ENCODE peak calls at places on chromosomes 3 and 15, in seven cellular contexts. One of them, this sample, is unnamed.
A peak's percentile ranks its signal among the peaks of the same experiment; 100 is the strongest.

GRCh38 chr15:59332009-59332408 is 40.7 kb downstream of the MYO1E start:
- DNase-seq in thyroid gland: no peak
- DNase-seq in ovary: no peak
- DNase-seq in adrenal gland: no peak
- DNase-seq in stimulated activated CD8-positive, alpha-beta memory T cell treated with anti-CD3 and anti-CD28 coated beads, Interleukin-4, amount 100 ng/mL, for 24 hours: no peak
- DNase-seq in AG10803: no peak
- DNase-seq in posterior cingulate gyrus: no peak
- DNase-seq in this sample: no peak

GRCh38 chr15:39251413-39252197 is 329.3 kb upstream of the THBS1 start:
- DNase-seq in thyroid gland: no peak
- DNase-seq in ovary: no peak
- DNase-seq in adrenal gland: no peak
- DNase-seq in stimulated activated CD8-positive, alpha-beta memory T cell treated with anti-CD3 and anti-CD28 coated beads, Interleukin-4, amount 100 ng/mL, for 24 hours: no peak
- DNase-seq in AG10803: peak; percentile 81
- DNase-seq in posterior cingulate gyrus: no peak
- DNase-seq in this sample: no peak

GRCh38 chr15:91849180-91849579 is 4.3 kb upstream of the SLCO3A1 start:
- DNase-seq in thyroid gland: no peak
- DNase-seq in ovary: no peak
- DNase-seq in adrenal gland: no peak
- DNase-seq in stimulated activated CD8-positive, alpha-beta memory T cell treated with anti-CD3 and anti-CD28 coated beads, Interleukin-4, amount 100 ng/mL, for 24 hours: no peak
- DNase-seq in AG10803: no peak
- DNase-seq in posterior cingulate gyrus: no peak
- DNase-seq in this sample: no peak

GRCh38 chr3:183650554-183650953 is 15.1 kb downstream of the KLHL24 start:
- DNase-seq in thyroid gland: no peak
- DNase-seq in ovary: no peak
- DNase-seq in adrenal gland: no peak
- DNase-seq in stimulated activated CD8-positive, alpha-beta memory T cell treated with anti-CD3 and anti-CD28 coated beads, Interleukin-4, amount 100 ng/mL, for 24 hours: no peak
- DNase-seq in AG10803: no peak
- DNase-seq in posterior cingulate gyrus: no peak
- DNase-seq in this sample: no peak

GRCh38 chr15:42150246-42150970 is 6.0 kb downstream of the PLA2G4F start:
- DNase-seq in thyroid gland: peak; percentile 52
- DNase-seq in ovary: no peak
- DNase-seq in adrenal gland: peak; percentile 3
- DNase-seq in stimulated activated CD8-positive, alpha-beta memory T cell treated with anti-CD3 and anti-CD28 coated beads, Interleukin-4, amount 100 ng/mL, for 24 hours: no peak
- DNase-seq in AG10803: no peak
- DNase-seq in posterior cingulate gyrus: peak; percentile 63
- DNase-seq in this sample: no peak

GRCh38 chr15:91891788-91892187 is 38.3 kb downstream of the SLCO3A1 start:
- DNase-seq in thyroid gland: no peak
- DNase-seq in ovary: no peak
- DNase-seq in adrenal gland: no peak
- DNase-seq in stimulated activated CD8-positive, alpha-beta memory T cell treated with anti-CD3 and anti-CD28 coated beads, Interleukin-4, amount 100 ng/mL, for 24 hours: no peak
- DNase-seq in AG10803: no peak
- DNase-seq in posterior cingulate gyrus: no peak
- DNase-seq in this sample: no peak

GRCh38 chr3:69121950-69122349 is 445 bp downstream of the LMOD3 start:
- DNase-seq in thyroid gland: no peak
- DNase-seq in ovary: no peak
- DNase-seq in adrenal gland: no peak
- DNase-seq in stimulated activated CD8-positive, alpha-beta memory T cell treated with anti-CD3 and anti-CD28 coated beads, Interleukin-4, amount 100 ng/mL, for 24 hours: no peak
- DNase-seq in AG10803: no peak
- DNase-seq in posterior cingulate gyrus: no peak
- DNase-seq in this sample: no peak

GRCh38 chr3:45528429-45528828 is 66.1 kb upstream of the LIMD1 start:
- DNase-seq in thyroid gland: no peak
- DNase-seq in ovary: no peak
- DNase-seq in adrenal gland: no peak
- DNase-seq in stimulated activated CD8-positive, alpha-beta memory T cell treated with anti-CD3 and anti-CD28 coated beads, Interleukin-4, amount 100 ng/mL, for 24 hours: no peak
- DNase-seq in AG10803: peak; percentile 39
- DNase-seq in posterior cingulate gyrus: no peak
- DNase-seq in this sample: no peak

GRCh38 chr3:177410734-177411133 is 213.5 kb upstream of the TBL1XR1 start:
- DNase-seq in thyroid gland: no peak
- DNase-seq in ovary: no peak
- DNase-seq in adrenal gland: no peak
- DNase-seq in stimulated activated CD8-positive, alpha-beta memory T cell treated with anti-CD3 and anti-CD28 coated beads, Interleukin-4, amount 100 ng/mL, for 24 hours: no peak
- DNase-seq in AG10803: no peak
- DNase-seq in posterior cingulate gyrus: no peak
- DNase-seq in this sample: no peak

GRCh38 chr15:69760890-69761568 is 308.4 kb downstream of the RPLP1 start:
- DNase-seq in thyroid gland: peak; percentile 23
- DNase-seq in ovary: peak; percentile 72
- DNase-seq in adrenal gland: peak; percentile 82
- DNase-seq in stimulated activated CD8-positive, alpha-beta memory T cell treated with anti-CD3 and anti-CD28 coated beads, Interleukin-4, amount 100 ng/mL, for 24 hours: peak; percentile 65
- DNase-seq in AG10803: peak; percentile 99
- DNase-seq in posterior cingulate gyrus: peak; percentile 63
- DNase-seq in this sample: no peak

GRCh38 chr3:62203152-62203551 is 170.2 kb downstream of the FEZF2 start:
- DNase-seq in thyroid gland: no peak
- DNase-seq in ovary: no peak
- DNase-seq in adrenal gland: no peak
- DNase-seq in stimulated activated CD8-positive, alpha-beta memory T cell treated with anti-CD3 and anti-CD28 coated beads, Interleukin-4, amount 100 ng/mL, for 24 hours: no peak
- DNase-seq in AG10803: no peak
- DNase-seq in posterior cingulate gyrus: no peak
- DNase-seq in this sample: no peak

GRCh38 chr15:52121006-52121405 is 8.4 kb upstream of the BCL2L10 start:
- DNase-seq in thyroid gland: no peak
- DNase-seq in ovary: no peak
- DNase-seq in adrenal gland: no peak
- DNase-seq in stimulated activated CD8-positive, alpha-beta memory T cell treated with anti-CD3 and anti-CD28 coated beads, Interleukin-4, amount 100 ng/mL, for 24 hours: no peak
- DNase-seq in AG10803: no peak
- DNase-seq in posterior cingulate gyrus: peak; percentile 68
- DNase-seq in this sample: no peak

GRCh38 chr15:57654136-57654845 is 52.2 kb upstream of the POLR2M start:
- DNase-seq in thyroid gland: no peak
- DNase-seq in ovary: no peak
- DNase-seq in adrenal gland: no peak
- DNase-seq in stimulated activated CD8-positive, alpha-beta memory T cell treated with anti-CD3 and anti-CD28 coated beads, Interleukin-4, amount 100 ng/mL, for 24 hours: no peak
- DNase-seq in AG10803: peak; percentile 92
- DNase-seq in posterior cingulate gyrus: no peak
- DNase-seq in this sample: no peak

GRCh38 chr3:148146947-148147346 is 550.8 kb upstream of the AGTR1 start:
- DNase-seq in thyroid gland: peak; percentile 23
- DNase-seq in ovary: no peak
- DNase-seq in adrenal gland: no peak
- DNase-seq in stimulated activated CD8-positive, alpha-beta memory T cell treated with anti-CD3 and anti-CD28 coated beads, Interleukin-4, amount 100 ng/mL, for 24 hours: no peak
- DNase-seq in AG10803: peak; percentile 57
- DNase-seq in posterior cingulate gyrus: no peak
- DNase-seq in this sample: no peak

GRCh38 chr3:197700095-197700494 is 36.6 kb downstream of the RUBCN start:
- DNase-seq in thyroid gland: no peak
- DNase-seq in ovary: no peak
- DNase-seq in adrenal gland: no peak
- DNase-seq in stimulated activated CD8-positive, alpha-beta memory T cell treated with anti-CD3 and anti-CD28 coated beads, Interleukin-4, amount 100 ng/mL, for 24 hours: no peak
- DNase-seq in AG10803: no peak
- DNase-seq in posterior cingulate gyrus: no peak
- DNase-seq in this sample: no peak

GRCh38 chr15:88664151-88664778 is 25.4 kb downstream of the ISG20 start:
- DNase-seq in thyroid gland: peak; percentile 55
- DNase-seq in ovary: no peak
- DNase-seq in adrenal gland: no peak
- DNase-seq in stimulated activated CD8-positive, alpha-beta memory T cell treated with anti-CD3 and anti-CD28 coated beads, Interleukin-4, amount 100 ng/mL, for 24 hours: no peak
- DNase-seq in AG10803: no peak
- DNase-seq in posterior cingulate gyrus: no peak
- DNase-seq in this sample: no peak

GRCh38 chr3:172179680-172180399 is 140.5 kb downstream of the FNDC3B start:
- DNase-seq in thyroid gland: no peak
- DNase-seq in ovary: no peak
- DNase-seq in adrenal gland: no peak
- DNase-seq in stimulated activated CD8-positive, alpha-beta memory T cell treated with anti-CD3 and anti-CD28 coated beads, Interleukin-4, amount 100 ng/mL, for 24 hours: no peak
- DNase-seq in AG10803: no peak
- DNase-seq in posterior cingulate gyrus: no peak
- DNase-seq in this sample: no peak

GRCh38 chr3:72903004-72903403 is 15.2 kb downstream of the GXYLT2 start:
- DNase-seq in thyroid gland: no peak
- DNase-seq in ovary: no peak
- DNase-seq in adrenal gland: no peak
- DNase-seq in stimulated activated CD8-positive, alpha-beta memory T cell treated with anti-CD3 and anti-CD28 coated beads, Interleukin-4, amount 100 ng/mL, for 24 hours: no peak
- DNase-seq in AG10803: peak; percentile 96
- DNase-seq in posterior cingulate gyrus: no peak
- DNase-seq in this sample: no peak